ENCODE peak calls at places on chromosomes 11 and 22, in five cellular contexts. Q, W, N, J and F are unnamed samples.
A peak's percentile ranks its signal among the peaks of the same experiment; 100 is the strongest.

GRCh38 chr22:22141771-22142591 is 102.6 kb upstream of the VPREB1 start:
- DNase-seq in J (no peak), N (peak; percentile 12), Q (no peak), W (no peak), F (no peak)

GRCh38 chr11:102205805-102206204 is 95.6 kb downstream of the YAP1 start:
- DNase-seq in J (no peak), Q (no peak), W (no peak), N (no peak), F (no peak)

GRCh38 chr11:29527391-29527936 is 489.4 kb downstream of the KCNA4 start:
- DNase-seq in W (peak; percentile 65), N (peak; percentile 97), Q (peak; percentile 95), J (no peak), F (no peak)

GRCh38 chr11:121067453-121067852 is 33.6 kb upstream of the TECTA start:
- DNase-seq in Q (no peak), J (no peak), W (no peak), N (no peak), F (no peak)

GRCh38 chr11:27249208-27249509 is 113.9 kb downstream of the CCDC34 start:
- DNase-seq in Q (no peak), J (no peak), N (no peak), W (no peak), F (no peak)

GRCh38 chr22:38414009-38414395 is 41.0 kb downstream of the KCNJ4 start:
- DNase-seq in W (no peak), Q (no peak), J (no peak), N (no peak), F (no peak)

GRCh38 chr11:69371731-69372588 is 78.0 kb downstream of the MYEOV start:
- DNase-seq in W (no peak), N (no peak), J (peak; percentile 5), Q (no peak), F (no peak)

GRCh38 chr22:39530692-39531331 is 1.7 kb downstream of the RPS19BP1 start:
- DNase-seq in Q (peak; percentile 53), W (peak; percentile 79), J (peak; percentile 22), N (peak; percentile 65), F (no peak)

GRCh38 chr11:127106142-127106541 is 105.6 kb upstream of the KIRREL3 start:
- DNase-seq in J (no peak), W (no peak), N (peak; percentile 4), Q (no peak), F (no peak)

GRCh38 chr11:7306900-7307299 is 55.2 kb downstream of the SYT9 start:
- DNase-seq in J (no peak), N (no peak), W (no peak), Q (no peak), F (no peak)

GRCh38 chr11:44559207-44559943 is 6.1 kb upstream of the CD82 start:
- DNase-seq in W (peak; percentile 78), Q (no peak), J (no peak), N (no peak), F (peak; percentile 99)

GRCh38 chr22:20982563-20982882 is 426 bp downstream of the LZTR1 start:
- DNase-seq in Q (no peak), W (no peak), J (peak; percentile 21), N (no peak), F (no peak)

GRCh38 chr11:31783264-31783663 is 27.9 kb downstream of the PAX6 start:
- DNase-seq in W (no peak), N (no peak), J (no peak), Q (no peak), F (no peak)

GRCh38 chr11:66050581-66051231 is 1.5 kb upstream of the SF3B2 start:
- DNase-seq in J (no peak), W (no peak), N (no peak), Q (no peak), F (no peak)

GRCh38 chr11:66218026-66218425 is 50.4 kb upstream of the RAB1B start:
- DNase-seq in J (no peak), Q (no peak), W (no peak), N (no peak), F (no peak)

GRCh38 chr11:112185883-112186282 is 10.6 kb downstream of the BCO2 start:
- DNase-seq in N (no peak), Q (no peak), W (no peak), J (no peak), F (no peak)

GRCh38 chr11:133794205-133794604 is 51.1 kb downstream of the SPATA19 start:
- DNase-seq in J (no peak), W (no peak), Q (no peak), N (no peak), F (no peak)

GRCh38 chr11:106937113-106937512 is 81.2 kb downstream of the GUCY1A2 start:
- DNase-seq in Q (no peak), W (no peak), N (no peak), J (no peak), F (no peak)

GRCh38 chr22:21947040-21948014 is 5.3 kb downstream of the PPM1F start:
- DNase-seq in J (no peak), Q (peak; percentile 55), N (peak; percentile 65), W (no peak), F (no peak)

GRCh38 chr11:109939176-109939810 is 153.9 kb upstream of the ZC3H12C start:
- DNase-seq in Q (peak; percentile 90), W (peak; percentile 34), J (peak; percentile 62), N (peak; percentile 81), F (peak; percentile 57)

GRCh38 chr22:37552560-37553163 is 7.6 kb upstream of the CDC42EP1 start:
- DNase-seq in N (peak; percentile 63), J (no peak), W (no peak), Q (no peak), F (peak; percentile 54)

GRCh38 chr22:19488884-19489843 is 9.4 kb downstream of the CDC45 start:
- DNase-seq in Q (peak; percentile 47), N (peak; percentile 32), W (no peak), J (no peak), F (no peak)

GRCh38 chr11:19677380-19678080 is 35.1 kb upstream of the NAV2 start:
- DNase-seq in Q (no peak), N (no peak), W (no peak), J (no peak), F (no peak)

GRCh38 chr22:33909075-33909458 is 11.2 kb downstream of the LARGE1 start:
- DNase-seq in J (no peak), Q (peak; percentile 58), W (no peak), N (no peak), F (no peak)

GRCh38 chr11:59368238-59369022 is 9.7 kb downstream of the OR5AN1 start:
- DNase-seq in Q (no peak), N (no peak), W (no peak), J (no peak), F (no peak)

GRCh38 chr11:13297917-13298356 is 20.3 kb downstream of the BMAL1 start:
- DNase-seq in W (no peak), N (peak; percentile 66), Q (peak; percentile 33), J (no peak), F (no peak)

GRCh38 chr11:114291847-114292680 is 4.1 kb upstream of the NNMT start:
- DNase-seq in W (no peak), J (no peak), Q (peak; percentile 96), N (peak; percentile 55), F (no peak)

GRCh38 chr22:36828815-36829214 is 12.0 kb upstream of the PVALB start:
- DNase-seq in W (no peak), Q (no peak), N (peak; percentile 16), J (no peak), F (no peak)

GRCh38 chr11:19952101-19952605 is 208.1 kb downstream of the DBX1 start:
- DNase-seq in N (no peak), Q (no peak), W (no peak), J (no peak), F (no peak)

GRCh38 chr11:62560566-62561103 is 13.1 kb downstream of the EEF1G start:
- DNase-seq in N (peak; percentile 99), Q (peak; percentile 99), W (peak; percentile 47), J (peak; percentile 75), F (peak; percentile 95)

GRCh38 chr11:91248199-91248807 is 976.3 kb upstream of the FAT3 start:
- DNase-seq in N (peak; percentile 59), W (peak; percentile 45), J (peak; percentile 41), Q (peak; percentile 73), F (peak; percentile 20)

GRCh38 chr11:95833378-95833777 is 43.1 kb downstream of the CEP57 start:
- DNase-seq in J (no peak), W (no peak), N (no peak), Q (no peak), F (no peak)

GRCh38 chr22:40243891-40244290 is 66.2 kb downstream of the TNRC6B start:
- DNase-seq in Q (no peak), W (no peak), J (no peak), N (no peak), F (no peak)

GRCh38 chr11:17531818-17532131 is 12.4 kb downstream of the USH1C start:
- DNase-seq in J (peak; percentile 31), W (no peak), Q (peak; percentile 54), N (no peak), F (no peak)

GRCh38 chr11:95668113-95668512 is 121.5 kb downstream of the FAM76B start:
- DNase-seq in Q (peak; percentile 9), N (no peak), J (no peak), W (no peak), F (no peak)

GRCh38 chr11:62295504-62295903 is 3.4 kb downstream of the SCGB1D4 start:
- DNase-seq in Q (peak; percentile 39), N (peak; percentile 57), J (no peak), W (no peak), F (peak; percentile 13)

GRCh38 chr11:104774578-104774977 is 123.7 kb downstream of the CASP12 start:
- DNase-seq in W (no peak), Q (no peak), J (no peak), N (no peak), F (no peak)

GRCh38 chr22:29269731-29270474 is 1.8 kb downstream of the EWSR1 start:
- DNase-seq in W (peak; percentile 30), N (peak; percentile 14), J (no peak), Q (peak; percentile 22), F (no peak)